ENCODE peak calls at places on chromosomes 3 and 15, in eight cellular contexts. One of them, this sample, is unnamed.

GRCh38 chr3:196273655-196274054 is 13.9 kb downstream of the PCYT1A start:
- DNase-seq in MCF 10A: no peak
- DNase-seq in amniotic stem cell: no peak
- DNase-seq in CD8-positive, alpha-beta memory T cell: no peak
- DNase-seq in T-helper 2 cell: no peak
- DNase-seq in activated naive CD8-positive, alpha-beta T cell treated with anti-CD3 and anti-CD28 coated beads, Interleukin-2, amount 50 U/mL, for 24 hours: no peak
- DNase-seq in activated CD4-positive, alpha-beta T cell treated with anti-CD3 and anti-CD28 coated beads, Interleukin-2, amount 50 U/mL, for 1 hour: no peak
- DNase-seq in iPS-NIHi11: no peak
- DNase-seq in this sample: no peak

GRCh38 chr3:197495999-197496745 is 59.6 kb downstream of the BDH1 start:
- DNase-seq in MCF 10A: no peak
- DNase-seq in amniotic stem cell: no peak
- DNase-seq in CD8-positive, alpha-beta memory T cell: no peak
- DNase-seq in T-helper 2 cell: no peak
- DNase-seq in activated naive CD8-positive, alpha-beta T cell treated with anti-CD3 and anti-CD28 coated beads, Interleukin-2, amount 50 U/mL, for 24 hours: no peak
- DNase-seq in activated CD4-positive, alpha-beta T cell treated with anti-CD3 and anti-CD28 coated beads, Interleukin-2, amount 50 U/mL, for 1 hour: no peak
- DNase-seq in iPS-NIHi11: no peak
- DNase-seq in this sample: no peak

GRCh38 chr15:57356636-57357035 is 19.7 kb upstream of the CGNL1 start:
- DNase-seq in MCF 10A: no peak
- DNase-seq in amniotic stem cell: peak
- DNase-seq in CD8-positive, alpha-beta memory T cell: no peak
- DNase-seq in T-helper 2 cell: no peak
- DNase-seq in activated naive CD8-positive, alpha-beta T cell treated with anti-CD3 and anti-CD28 coated beads, Interleukin-2, amount 50 U/mL, for 24 hours: no peak
- DNase-seq in activated CD4-positive, alpha-beta T cell treated with anti-CD3 and anti-CD28 coated beads, Interleukin-2, amount 50 U/mL, for 1 hour: no peak
- DNase-seq in iPS-NIHi11: no peak
- DNase-seq in this sample: no peak

GRCh38 chr3:10273697-10274305 is 18.9 kb downstream of the GHRL start:
- DNase-seq in MCF 10A: no peak
- DNase-seq in amniotic stem cell: no peak
- DNase-seq in CD8-positive, alpha-beta memory T cell: no peak
- DNase-seq in T-helper 2 cell: no peak
- DNase-seq in activated naive CD8-positive, alpha-beta T cell treated with anti-CD3 and anti-CD28 coated beads, Interleukin-2, amount 50 U/mL, for 24 hours: no peak
- DNase-seq in activated CD4-positive, alpha-beta T cell treated with anti-CD3 and anti-CD28 coated beads, Interleukin-2, amount 50 U/mL, for 1 hour: no peak
- DNase-seq in iPS-NIHi11: no peak
- DNase-seq in this sample: no peak

GRCh38 chr3:119330858-119331257 is 36.7 kb downstream of the ARHGAP31 start:
- DNase-seq in MCF 10A: no peak
- DNase-seq in amniotic stem cell: no peak
- DNase-seq in CD8-positive, alpha-beta memory T cell: no peak
- DNase-seq in T-helper 2 cell: no peak
- DNase-seq in activated naive CD8-positive, alpha-beta T cell treated with anti-CD3 and anti-CD28 coated beads, Interleukin-2, amount 50 U/mL, for 24 hours: no peak
- DNase-seq in activated CD4-positive, alpha-beta T cell treated with anti-CD3 and anti-CD28 coated beads, Interleukin-2, amount 50 U/mL, for 1 hour: no peak
- DNase-seq in iPS-NIHi11: no peak
- DNase-seq in this sample: no peak

GRCh38 chr3:87900061-87900460 is 158.7 kb downstream of the CGGBP1 start:
- DNase-seq in MCF 10A: peak
- DNase-seq in amniotic stem cell: no peak
- DNase-seq in CD8-positive, alpha-beta memory T cell: no peak
- DNase-seq in T-helper 2 cell: no peak
- DNase-seq in activated naive CD8-positive, alpha-beta T cell treated with anti-CD3 and anti-CD28 coated beads, Interleukin-2, amount 50 U/mL, for 24 hours: no peak
- DNase-seq in activated CD4-positive, alpha-beta T cell treated with anti-CD3 and anti-CD28 coated beads, Interleukin-2, amount 50 U/mL, for 1 hour: no peak
- DNase-seq in iPS-NIHi11: peak
- DNase-seq in this sample: no peak

GRCh38 chr3:101009386-101009785 is 16.2 kb upstream of the ABI3BP start:
- DNase-seq in MCF 10A: no peak
- DNase-seq in amniotic stem cell: no peak
- DNase-seq in CD8-positive, alpha-beta memory T cell: no peak
- DNase-seq in T-helper 2 cell: no peak
- DNase-seq in activated naive CD8-positive, alpha-beta T cell treated with anti-CD3 and anti-CD28 coated beads, Interleukin-2, amount 50 U/mL, for 24 hours: no peak
- DNase-seq in activated CD4-positive, alpha-beta T cell treated with anti-CD3 and anti-CD28 coated beads, Interleukin-2, amount 50 U/mL, for 1 hour: no peak
- DNase-seq in iPS-NIHi11: no peak
- DNase-seq in this sample: no peak

GRCh38 chr15:38242055-38242454 is 10.6 kb upstream of the SPRED1 start:
- DNase-seq in MCF 10A: no peak
- DNase-seq in amniotic stem cell: no peak
- DNase-seq in CD8-positive, alpha-beta memory T cell: no peak
- DNase-seq in T-helper 2 cell: no peak
- DNase-seq in activated naive CD8-positive, alpha-beta T cell treated with anti-CD3 and anti-CD28 coated beads, Interleukin-2, amount 50 U/mL, for 24 hours: no peak
- DNase-seq in activated CD4-positive, alpha-beta T cell treated with anti-CD3 and anti-CD28 coated beads, Interleukin-2, amount 50 U/mL, for 1 hour: no peak
- DNase-seq in iPS-NIHi11: no peak
- DNase-seq in this sample: no peak

GRCh38 chr3:184741798-184742675 is 30.2 kb upstream of the MAGEF1 start:
- DNase-seq in MCF 10A: no peak
- DNase-seq in amniotic stem cell: no peak
- DNase-seq in CD8-positive, alpha-beta memory T cell: peak
- DNase-seq in T-helper 2 cell: no peak
- DNase-seq in activated naive CD8-positive, alpha-beta T cell treated with anti-CD3 and anti-CD28 coated beads, Interleukin-2, amount 50 U/mL, for 24 hours: no peak
- DNase-seq in activated CD4-positive, alpha-beta T cell treated with anti-CD3 and anti-CD28 coated beads, Interleukin-2, amount 50 U/mL, for 1 hour: no peak
- DNase-seq in iPS-NIHi11: no peak
- DNase-seq in this sample: no peak

GRCh38 chr3:27483117-27484001 is 825 bp downstream of the SLC4A7 start:
- DNase-seq in MCF 10A: peak
- DNase-seq in amniotic stem cell: no peak
- DNase-seq in CD8-positive, alpha-beta memory T cell: peak
- DNase-seq in T-helper 2 cell: peak
- DNase-seq in activated naive CD8-positive, alpha-beta T cell treated with anti-CD3 and anti-CD28 coated beads, Interleukin-2, amount 50 U/mL, for 24 hours: peak
- DNase-seq in activated CD4-positive, alpha-beta T cell treated with anti-CD3 and anti-CD28 coated beads, Interleukin-2, amount 50 U/mL, for 1 hour: peak
- DNase-seq in iPS-NIHi11: peak
- DNase-seq in this sample: peak

GRCh38 chr3:112582242-112582874 is 20.5 kb downstream of the SLC35A5 start:
- DNase-seq in MCF 10A: peak
- DNase-seq in amniotic stem cell: peak
- DNase-seq in CD8-positive, alpha-beta memory T cell: no peak
- DNase-seq in T-helper 2 cell: no peak
- DNase-seq in activated naive CD8-positive, alpha-beta T cell treated with anti-CD3 and anti-CD28 coated beads, Interleukin-2, amount 50 U/mL, for 24 hours: peak
- DNase-seq in activated CD4-positive, alpha-beta T cell treated with anti-CD3 and anti-CD28 coated beads, Interleukin-2, amount 50 U/mL, for 1 hour: peak
- DNase-seq in iPS-NIHi11: no peak
- DNase-seq in this sample: peak

GRCh38 chr15:59399465-59400102 is 26.9 kb upstream of the MYO1E start:
- DNase-seq in MCF 10A: no peak
- DNase-seq in amniotic stem cell: no peak
- DNase-seq in CD8-positive, alpha-beta memory T cell: no peak
- DNase-seq in T-helper 2 cell: no peak
- DNase-seq in activated naive CD8-positive, alpha-beta T cell treated with anti-CD3 and anti-CD28 coated beads, Interleukin-2, amount 50 U/mL, for 24 hours: peak
- DNase-seq in activated CD4-positive, alpha-beta T cell treated with anti-CD3 and anti-CD28 coated beads, Interleukin-2, amount 50 U/mL, for 1 hour: no peak
- DNase-seq in iPS-NIHi11: no peak
- DNase-seq in this sample: no peak

GRCh38 chr15:52870015-52870414 is 79.9 kb upstream of the ONECUT1 start:
- DNase-seq in MCF 10A: peak
- DNase-seq in amniotic stem cell: no peak
- DNase-seq in CD8-positive, alpha-beta memory T cell: no peak
- DNase-seq in T-helper 2 cell: no peak
- DNase-seq in activated naive CD8-positive, alpha-beta T cell treated with anti-CD3 and anti-CD28 coated beads, Interleukin-2, amount 50 U/mL, for 24 hours: no peak
- DNase-seq in activated CD4-positive, alpha-beta T cell treated with anti-CD3 and anti-CD28 coated beads, Interleukin-2, amount 50 U/mL, for 1 hour: no peak
- DNase-seq in iPS-NIHi11: no peak
- DNase-seq in this sample: no peak

GRCh38 chr15:62658498-62658897 is 384.0 kb upstream of the TPM1 start:
- DNase-seq in MCF 10A: peak
- DNase-seq in amniotic stem cell: no peak
- DNase-seq in CD8-positive, alpha-beta memory T cell: no peak
- DNase-seq in T-helper 2 cell: no peak
- DNase-seq in activated naive CD8-positive, alpha-beta T cell treated with anti-CD3 and anti-CD28 coated beads, Interleukin-2, amount 50 U/mL, for 24 hours: no peak
- DNase-seq in activated CD4-positive, alpha-beta T cell treated with anti-CD3 and anti-CD28 coated beads, Interleukin-2, amount 50 U/mL, for 1 hour: no peak
- DNase-seq in iPS-NIHi11: no peak
- DNase-seq in this sample: no peak

GRCh38 chr3:45595364-45596154 is 1.0 kb downstream of the LIMD1 start:
- DNase-seq in MCF 10A: no peak
- DNase-seq in amniotic stem cell: no peak
- DNase-seq in CD8-positive, alpha-beta memory T cell: no peak
- DNase-seq in T-helper 2 cell: no peak
- DNase-seq in activated naive CD8-positive, alpha-beta T cell treated with anti-CD3 and anti-CD28 coated beads, Interleukin-2, amount 50 U/mL, for 24 hours: no peak
- DNase-seq in activated CD4-positive, alpha-beta T cell treated with anti-CD3 and anti-CD28 coated beads, Interleukin-2, amount 50 U/mL, for 1 hour: no peak
- DNase-seq in iPS-NIHi11: no peak
- DNase-seq in this sample: no peak

GRCh38 chr3:141399200-141399599 is 30.9 kb downstream of the ZBTB38 start:
- DNase-seq in MCF 10A: peak
- DNase-seq in amniotic stem cell: no peak
- DNase-seq in CD8-positive, alpha-beta memory T cell: no peak
- DNase-seq in T-helper 2 cell: no peak
- DNase-seq in activated naive CD8-positive, alpha-beta T cell treated with anti-CD3 and anti-CD28 coated beads, Interleukin-2, amount 50 U/mL, for 24 hours: no peak
- DNase-seq in activated CD4-positive, alpha-beta T cell treated with anti-CD3 and anti-CD28 coated beads, Interleukin-2, amount 50 U/mL, for 1 hour: no peak
- DNase-seq in iPS-NIHi11: no peak
- DNase-seq in this sample: peak

GRCh38 chr15:67097424-67097823 is 32.0 kb downstream of the SMAD3 start:
- DNase-seq in MCF 10A: no peak
- DNase-seq in amniotic stem cell: no peak
- DNase-seq in CD8-positive, alpha-beta memory T cell: no peak
- DNase-seq in T-helper 2 cell: no peak
- DNase-seq in activated naive CD8-positive, alpha-beta T cell treated with anti-CD3 and anti-CD28 coated beads, Interleukin-2, amount 50 U/mL, for 24 hours: no peak
- DNase-seq in activated CD4-positive, alpha-beta T cell treated with anti-CD3 and anti-CD28 coated beads, Interleukin-2, amount 50 U/mL, for 1 hour: no peak
- DNase-seq in iPS-NIHi11: no peak
- DNase-seq in this sample: no peak

GRCh38 chr3:122681294-122682015 is 816 bp downstream of the PARP14 start:
- DNase-seq in MCF 10A: no peak
- DNase-seq in amniotic stem cell: no peak
- DNase-seq in CD8-positive, alpha-beta memory T cell: no peak
- DNase-seq in T-helper 2 cell: no peak
- DNase-seq in activated naive CD8-positive, alpha-beta T cell treated with anti-CD3 and anti-CD28 coated beads, Interleukin-2, amount 50 U/mL, for 24 hours: no peak
- DNase-seq in activated CD4-positive, alpha-beta T cell treated with anti-CD3 and anti-CD28 coated beads, Interleukin-2, amount 50 U/mL, for 1 hour: no peak
- DNase-seq in iPS-NIHi11: peak
- DNase-seq in this sample: no peak

GRCh38 chr15:90463381-90463780 is 66.3 kb upstream of the CRTC3 start:
- DNase-seq in MCF 10A: peak
- DNase-seq in amniotic stem cell: no peak
- DNase-seq in CD8-positive, alpha-beta memory T cell: no peak
- DNase-seq in T-helper 2 cell: no peak
- DNase-seq in activated naive CD8-positive, alpha-beta T cell treated with anti-CD3 and anti-CD28 coated beads, Interleukin-2, amount 50 U/mL, for 24 hours: no peak
- DNase-seq in activated CD4-positive, alpha-beta T cell treated with anti-CD3 and anti-CD28 coated beads, Interleukin-2, amount 50 U/mL, for 1 hour: no peak
- DNase-seq in iPS-NIHi11: no peak
- DNase-seq in this sample: no peak

GRCh38 chr15:70262171-70262570 is 164.5 kb upstream of the TLE3 start:
- DNase-seq in MCF 10A: no peak
- DNase-seq in amniotic stem cell: no peak
- DNase-seq in CD8-positive, alpha-beta memory T cell: no peak
- DNase-seq in T-helper 2 cell: no peak
- DNase-seq in activated naive CD8-positive, alpha-beta T cell treated with anti-CD3 and anti-CD28 coated beads, Interleukin-2, amount 50 U/mL, for 24 hours: no peak
- DNase-seq in activated CD4-positive, alpha-beta T cell treated with anti-CD3 and anti-CD28 coated beads, Interleukin-2, amount 50 U/mL, for 1 hour: no peak
- DNase-seq in iPS-NIHi11: no peak
- DNase-seq in this sample: no peak

GRCh38 chr15:34014556-34014955 is 24.4 kb downstream of the AVEN start:
- DNase-seq in MCF 10A: no peak
- DNase-seq in amniotic stem cell: no peak
- DNase-seq in CD8-positive, alpha-beta memory T cell: no peak
- DNase-seq in T-helper 2 cell: no peak
- DNase-seq in activated naive CD8-positive, alpha-beta T cell treated with anti-CD3 and anti-CD28 coated beads, Interleukin-2, amount 50 U/mL, for 24 hours: no peak
- DNase-seq in activated CD4-positive, alpha-beta T cell treated with anti-CD3 and anti-CD28 coated beads, Interleukin-2, amount 50 U/mL, for 1 hour: no peak
- DNase-seq in iPS-NIHi11: no peak
- DNase-seq in this sample: peak

GRCh38 chr3:65402597-65402996 is 636.1 kb downstream of the MAGI1 start:
- DNase-seq in MCF 10A: peak
- DNase-seq in amniotic stem cell: peak
- DNase-seq in CD8-positive, alpha-beta memory T cell: no peak
- DNase-seq in T-helper 2 cell: no peak
- DNase-seq in activated naive CD8-positive, alpha-beta T cell treated with anti-CD3 and anti-CD28 coated beads, Interleukin-2, amount 50 U/mL, for 24 hours: no peak
- DNase-seq in activated CD4-positive, alpha-beta T cell treated with anti-CD3 and anti-CD28 coated beads, Interleukin-2, amount 50 U/mL, for 1 hour: no peak
- DNase-seq in iPS-NIHi11: no peak
- DNase-seq in this sample: no peak

GRCh38 chr15:28960979-28961378 is 75.2 kb downstream of the APBA2 start:
- DNase-seq in MCF 10A: peak
- DNase-seq in amniotic stem cell: no peak
- DNase-seq in CD8-positive, alpha-beta memory T cell: no peak
- DNase-seq in T-helper 2 cell: no peak
- DNase-seq in activated naive CD8-positive, alpha-beta T cell treated with anti-CD3 and anti-CD28 coated beads, Interleukin-2, amount 50 U/mL, for 24 hours: no peak
- DNase-seq in activated CD4-positive, alpha-beta T cell treated with anti-CD3 and anti-CD28 coated beads, Interleukin-2, amount 50 U/mL, for 1 hour: no peak
- DNase-seq in iPS-NIHi11: no peak
- DNase-seq in this sample: no peak

GRCh38 chr3:111636506-111636905 is 41.4 kb upstream of the ZBED2 start:
- DNase-seq in MCF 10A: no peak
- DNase-seq in amniotic stem cell: no peak
- DNase-seq in CD8-positive, alpha-beta memory T cell: no peak
- DNase-seq in T-helper 2 cell: no peak
- DNase-seq in activated naive CD8-positive, alpha-beta T cell treated with anti-CD3 and anti-CD28 coated beads, Interleukin-2, amount 50 U/mL, for 24 hours: no peak
- DNase-seq in activated CD4-positive, alpha-beta T cell treated with anti-CD3 and anti-CD28 coated beads, Interleukin-2, amount 50 U/mL, for 1 hour: no peak
- DNase-seq in iPS-NIHi11: no peak
- DNase-seq in this sample: peak

GRCh38 chr3:19937459-19938362 is 3.7 kb upstream of the EFHB start:
- DNase-seq in MCF 10A: no peak
- DNase-seq in amniotic stem cell: no peak
- DNase-seq in CD8-positive, alpha-beta memory T cell: no peak
- DNase-seq in T-helper 2 cell: no peak
- DNase-seq in activated naive CD8-positive, alpha-beta T cell treated with anti-CD3 and anti-CD28 coated beads, Interleukin-2, amount 50 U/mL, for 24 hours: no peak
- DNase-seq in activated CD4-positive, alpha-beta T cell treated with anti-CD3 and anti-CD28 coated beads, Interleukin-2, amount 50 U/mL, for 1 hour: no peak
- DNase-seq in iPS-NIHi11: no peak
- DNase-seq in this sample: no peak

GRCh38 chr3:65146149-65146548 is 458.3 kb upstream of the ADAMTS9 start:
- DNase-seq in MCF 10A: peak
- DNase-seq in amniotic stem cell: no peak
- DNase-seq in CD8-positive, alpha-beta memory T cell: no peak
- DNase-seq in T-helper 2 cell: no peak
- DNase-seq in activated naive CD8-positive, alpha-beta T cell treated with anti-CD3 and anti-CD28 coated beads, Interleukin-2, amount 50 U/mL, for 24 hours: no peak
- DNase-seq in activated CD4-positive, alpha-beta T cell treated with anti-CD3 and anti-CD28 coated beads, Interleukin-2, amount 50 U/mL, for 1 hour: no peak
- DNase-seq in iPS-NIHi11: peak
- DNase-seq in this sample: no peak

GRCh38 chr15:90954712-90955671 is at the start of gene RCCD1:
- DNase-seq in MCF 10A: peak
- DNase-seq in amniotic stem cell: peak
- DNase-seq in CD8-positive, alpha-beta memory T cell: peak
- DNase-seq in T-helper 2 cell: peak
- DNase-seq in activated naive CD8-positive, alpha-beta T cell treated with anti-CD3 and anti-CD28 coated beads, Interleukin-2, amount 50 U/mL, for 24 hours: peak
- DNase-seq in activated CD4-positive, alpha-beta T cell treated with anti-CD3 and anti-CD28 coated beads, Interleukin-2, amount 50 U/mL, for 1 hour: peak
- DNase-seq in iPS-NIHi11: peak
- DNase-seq in this sample: peak

GRCh38 chr15:78004222-78004727 is 73.2 kb downstream of the TBC1D2B start:
- DNase-seq in MCF 10A: no peak
- DNase-seq in amniotic stem cell: no peak
- DNase-seq in CD8-positive, alpha-beta memory T cell: no peak
- DNase-seq in T-helper 2 cell: no peak
- DNase-seq in activated naive CD8-positive, alpha-beta T cell treated with anti-CD3 and anti-CD28 coated beads, Interleukin-2, amount 50 U/mL, for 24 hours: no peak
- DNase-seq in activated CD4-positive, alpha-beta T cell treated with anti-CD3 and anti-CD28 coated beads, Interleukin-2, amount 50 U/mL, for 1 hour: no peak
- DNase-seq in iPS-NIHi11: no peak
- DNase-seq in this sample: no peak

GRCh38 chr3:126294211-126294801 is 62.9 kb downstream of the KLF15 start:
- DNase-seq in MCF 10A: no peak
- DNase-seq in amniotic stem cell: no peak
- DNase-seq in CD8-positive, alpha-beta memory T cell: no peak
- DNase-seq in T-helper 2 cell: no peak
- DNase-seq in activated naive CD8-positive, alpha-beta T cell treated with anti-CD3 and anti-CD28 coated beads, Interleukin-2, amount 50 U/mL, for 24 hours: no peak
- DNase-seq in activated CD4-positive, alpha-beta T cell treated with anti-CD3 and anti-CD28 coated beads, Interleukin-2, amount 50 U/mL, for 1 hour: no peak
- DNase-seq in iPS-NIHi11: no peak
- DNase-seq in this sample: no peak

GRCh38 chr3:126480864-126481263 is 5.2 kb upstream of the ZXDC start:
- DNase-seq in MCF 10A: no peak
- DNase-seq in amniotic stem cell: no peak
- DNase-seq in CD8-positive, alpha-beta memory T cell: no peak
- DNase-seq in T-helper 2 cell: no peak
- DNase-seq in activated naive CD8-positive, alpha-beta T cell treated with anti-CD3 and anti-CD28 coated beads, Interleukin-2, amount 50 U/mL, for 24 hours: no peak
- DNase-seq in activated CD4-positive, alpha-beta T cell treated with anti-CD3 and anti-CD28 coated beads, Interleukin-2, amount 50 U/mL, for 1 hour: no peak
- DNase-seq in iPS-NIHi11: no peak
- DNase-seq in this sample: no peak

GRCh38 chr3:194327414-194328079 is 23.6 kb downstream of the CPN2 start:
- DNase-seq in MCF 10A: no peak
- DNase-seq in amniotic stem cell: no peak
- DNase-seq in CD8-positive, alpha-beta memory T cell: no peak
- DNase-seq in T-helper 2 cell: no peak
- DNase-seq in activated naive CD8-positive, alpha-beta T cell treated with anti-CD3 and anti-CD28 coated beads, Interleukin-2, amount 50 U/mL, for 24 hours: no peak
- DNase-seq in activated CD4-positive, alpha-beta T cell treated with anti-CD3 and anti-CD28 coated beads, Interleukin-2, amount 50 U/mL, for 1 hour: no peak
- DNase-seq in iPS-NIHi11: no peak
- DNase-seq in this sample: no peak

GRCh38 chr15:93366387-93367100 is 277.5 kb upstream of the RGMA start:
- DNase-seq in MCF 10A: peak
- DNase-seq in amniotic stem cell: no peak
- DNase-seq in CD8-positive, alpha-beta memory T cell: no peak
- DNase-seq in T-helper 2 cell: no peak
- DNase-seq in activated naive CD8-positive, alpha-beta T cell treated with anti-CD3 and anti-CD28 coated beads, Interleukin-2, amount 50 U/mL, for 24 hours: no peak
- DNase-seq in activated CD4-positive, alpha-beta T cell treated with anti-CD3 and anti-CD28 coated beads, Interleukin-2, amount 50 U/mL, for 1 hour: no peak
- DNase-seq in iPS-NIHi11: peak
- DNase-seq in this sample: no peak

GRCh38 chr3:38000965-38001455 is 10.4 kb downstream of the VILL start:
- DNase-seq in MCF 10A: no peak
- DNase-seq in amniotic stem cell: no peak
- DNase-seq in CD8-positive, alpha-beta memory T cell: no peak
- DNase-seq in T-helper 2 cell: no peak
- DNase-seq in activated naive CD8-positive, alpha-beta T cell treated with anti-CD3 and anti-CD28 coated beads, Interleukin-2, amount 50 U/mL, for 24 hours: no peak
- DNase-seq in activated CD4-positive, alpha-beta T cell treated with anti-CD3 and anti-CD28 coated beads, Interleukin-2, amount 50 U/mL, for 1 hour: no peak
- DNase-seq in iPS-NIHi11: no peak
- DNase-seq in this sample: no peak

GRCh38 chr3:176293277-176293676 is 904.0 kb downstream of the TBL1XR1 start:
- DNase-seq in MCF 10A: no peak
- DNase-seq in amniotic stem cell: no peak
- DNase-seq in CD8-positive, alpha-beta memory T cell: no peak
- DNase-seq in T-helper 2 cell: no peak
- DNase-seq in activated naive CD8-positive, alpha-beta T cell treated with anti-CD3 and anti-CD28 coated beads, Interleukin-2, amount 50 U/mL, for 24 hours: no peak
- DNase-seq in activated CD4-positive, alpha-beta T cell treated with anti-CD3 and anti-CD28 coated beads, Interleukin-2, amount 50 U/mL, for 1 hour: no peak
- DNase-seq in iPS-NIHi11: no peak
- DNase-seq in this sample: no peak